ENCODE peak calls at places on chromosomes 5 and 9, in four cellular contexts. One of them, this sample, is unnamed.
A peak's percentile ranks its signal among the peaks of the same experiment; 100 is the strongest.

GRCh38 chr5:158744226-158744625 is 355.5 kb downstream of the EBF1 start:
- DNase-seq in stomach: no peak
- DNase-seq in suprapubic skin: no peak
- DNase-seq in A549: no peak
- DNase-seq in this sample: no peak

GRCh38 chr5:130978475-130978874 is 186.6 kb downstream of the HINT1 start:
- DNase-seq in stomach: no peak
- DNase-seq in suprapubic skin: no peak
- DNase-seq in A549: no peak
- DNase-seq in this sample: no peak

GRCh38 chr9:107274953-107275422 is 8.1 kb upstream of the RAD23B start:
- DNase-seq in stomach: no peak
- DNase-seq in suprapubic skin: no peak
- DNase-seq in A549: peak; percentile 74
- DNase-seq in this sample: no peak

GRCh38 chr9:94900222-94901018 is 173.9 kb downstream of the AOPEP start:
- DNase-seq in stomach: no peak
- DNase-seq in suprapubic skin: no peak
- DNase-seq in A549: peak; percentile 83
- DNase-seq in this sample: no peak

GRCh38 chr5:109030360-109031143 is 282.9 kb downstream of the FER start:
- DNase-seq in stomach: no peak
- DNase-seq in suprapubic skin: no peak
- DNase-seq in A549: no peak
- DNase-seq in this sample: no peak

GRCh38 chr5:42360061-42360460 is 63.2 kb upstream of the GHR start:
- DNase-seq in stomach: no peak
- DNase-seq in suprapubic skin: no peak
- DNase-seq in A549: no peak
- DNase-seq in this sample: no peak

GRCh38 chr5:126460977-126461376 is 37.8 kb downstream of the GRAMD2B start:
- DNase-seq in stomach: no peak
- DNase-seq in suprapubic skin: no peak
- DNase-seq in A549: no peak
- DNase-seq in this sample: no peak

GRCh38 chr9:18215626-18216025 is 258.3 kb upstream of the ADAMTSL1 start:
- DNase-seq in stomach: no peak
- DNase-seq in suprapubic skin: no peak
- DNase-seq in A549: no peak
- DNase-seq in this sample: no peak

GRCh38 chr5:35617435-35618296 is at the start of gene SPEF2:
- DNase-seq in stomach: peak; percentile 82
- DNase-seq in suprapubic skin: peak; percentile 88
- DNase-seq in A549: peak; percentile 95
- DNase-seq in this sample: peak; percentile 83

GRCh38 chr9:76704601-76705204 is 59.5 kb upstream of the PCA3 start:
- DNase-seq in stomach: no peak
- DNase-seq in suprapubic skin: no peak
- DNase-seq in A549: peak; percentile 88
- DNase-seq in this sample: no peak

GRCh38 chr5:139847790-139848507 is 52.3 kb downstream of the PSD2 start:
- DNase-seq in stomach: peak; percentile 67
- DNase-seq in suprapubic skin: no peak
- DNase-seq in A549: peak; percentile 35
- DNase-seq in this sample: peak; percentile 31

GRCh38 chr5:136202800-136203199 is 9.8 kb upstream of the SMIM32 start:
- DNase-seq in stomach: no peak
- DNase-seq in suprapubic skin: no peak
- DNase-seq in A549: no peak
- DNase-seq in this sample: no peak

GRCh38 chr5:161547573-161548471 is 1.3 kb upstream of the GABRB2 start:
- DNase-seq in stomach: no peak
- DNase-seq in suprapubic skin: no peak
- DNase-seq in A549: peak; percentile 1
- DNase-seq in this sample: peak; percentile 85

GRCh38 chr9:69412741-69413150 is 87.7 kb downstream of the ENTREP1 start:
- DNase-seq in stomach: peak; percentile 73
- DNase-seq in suprapubic skin: no peak
- DNase-seq in A549: peak; percentile 62
- DNase-seq in this sample: peak; percentile 55

GRCh38 chr9:18457498-18457897 is 16.5 kb upstream of the ADAMTSL1 start:
- DNase-seq in stomach: no peak
- DNase-seq in suprapubic skin: no peak
- DNase-seq in A549: no peak
- DNase-seq in this sample: no peak

GRCh38 chr5:156947933-156948332 is 15.1 kb downstream of the TIMD4 start:
- DNase-seq in stomach: no peak
- DNase-seq in suprapubic skin: no peak
- DNase-seq in A549: no peak
- DNase-seq in this sample: no peak

GRCh38 chr9:14415947-14416346 is 102.0 kb upstream of the NFIB start:
- DNase-seq in stomach: no peak
- DNase-seq in suprapubic skin: no peak
- DNase-seq in A549: no peak
- DNase-seq in this sample: no peak

GRCh38 chr5:128537306-128537998 is 593 bp downstream of the FBN2 start:
- DNase-seq in stomach: no peak
- DNase-seq in suprapubic skin: no peak
- DNase-seq in A549: peak; percentile 45
- DNase-seq in this sample: peak; percentile 87

GRCh38 chr5:181109489-181110013 is 21.4 kb downstream of the OR2V1 start:
- DNase-seq in stomach: no peak
- DNase-seq in suprapubic skin: peak; percentile 47
- DNase-seq in A549: no peak
- DNase-seq in this sample: no peak

GRCh38 chr9:71987471-71988371 is 72.7 kb downstream of the C9orf57 start:
- DNase-seq in stomach: no peak
- DNase-seq in suprapubic skin: no peak
- DNase-seq in A549: no peak
- DNase-seq in this sample: no peak

GRCh38 chr5:53479045-53479655 is 1.3 kb upstream of the FST start:
- DNase-seq in stomach: no peak
- DNase-seq in suprapubic skin: no peak
- DNase-seq in A549: no peak
- DNase-seq in this sample: no peak

GRCh38 chr5:125326114-125326513 is 579.7 kb upstream of the ZNF608 start:
- DNase-seq in stomach: peak; percentile 44
- DNase-seq in suprapubic skin: no peak
- DNase-seq in A549: peak; percentile 44
- DNase-seq in this sample: no peak

GRCh38 chr5:170262061-170262764 is 29.4 kb downstream of the C5orf58 start:
- DNase-seq in stomach: no peak
- DNase-seq in suprapubic skin: no peak
- DNase-seq in A549: no peak
- DNase-seq in this sample: no peak

GRCh38 chr5:143338658-143339366 is 64.7 kb downstream of the NR3C1 start:
- DNase-seq in stomach: no peak
- DNase-seq in suprapubic skin: no peak
- DNase-seq in A549: peak; percentile 56
- DNase-seq in this sample: no peak

GRCh38 chr9:107488400-107489143 is 997 bp downstream of the KLF4 start:
- DNase-seq in stomach: peak; percentile 56
- DNase-seq in suprapubic skin: peak; percentile 92
- DNase-seq in A549: peak; percentile 61
- DNase-seq in this sample: peak; percentile 77

GRCh38 chr9:77809552-77809951 is 161.4 kb upstream of the GNA14 start:
- DNase-seq in stomach: no peak
- DNase-seq in suprapubic skin: no peak
- DNase-seq in A549: no peak
- DNase-seq in this sample: no peak

GRCh38 chr5:170748986-170749385 is 34.5 kb upstream of the GABRP start:
- DNase-seq in stomach: no peak
- DNase-seq in suprapubic skin: no peak
- DNase-seq in A549: no peak
- DNase-seq in this sample: no peak

GRCh38 chr9:70256123-70256551 is 2.6 kb upstream of the SMC5 start:
- DNase-seq in stomach: no peak
- DNase-seq in suprapubic skin: no peak
- DNase-seq in A549: no peak
- DNase-seq in this sample: no peak

GRCh38 chr9:93114169-93114983 is 18.4 kb downstream of the CARD19 start:
- DNase-seq in stomach: no peak
- DNase-seq in suprapubic skin: peak; percentile 73
- DNase-seq in A549: no peak
- DNase-seq in this sample: peak; percentile 43
- H3K27ac ChIP-seq in stomach: no peak overlapping the region
- H3K27ac ChIP-seq in suprapubic skin: no peak overlapping the region
- H3K27ac ChIP-seq in A549: peak overlapping the region; percentile 78
- H3K27ac ChIP-seq in this sample: peak overlapping the region; percentile 58

GRCh38 chr5:163460562-163461176 is at the start of gene HMMR:
- DNase-seq in stomach: no peak
- DNase-seq in suprapubic skin: no peak
- DNase-seq in A549: peak; percentile 53
- DNase-seq in this sample: no peak
- TF ChIP-seq POLR2A in stomach: no peak
- TF ChIP-seq POLR2A in suprapubic skin: no peak
- TF ChIP-seq POLR2A in A549: peak; percentile 61
- TF ChIP-seq POLR2A in this sample: no peak

GRCh38 chr9:16417101-16417500 is 453.4 kb downstream of the BNC2 start:
- DNase-seq in stomach: no peak
- DNase-seq in suprapubic skin: no peak
- DNase-seq in A549: peak; percentile 66
- DNase-seq in this sample: no peak
- H3K27ac ChIP-seq in stomach: peak overlapping the region; percentile 11
- H3K27ac ChIP-seq in suprapubic skin: no peak overlapping the region
- H3K27ac ChIP-seq in A549: peak overlapping the region; percentile 93
- H3K27ac ChIP-seq in this sample: no peak overlapping the region

GRCh38 chr9:100294806-100295205 is 57.9 kb downstream of the TEX10 start:
- DNase-seq in stomach: peak; percentile 34
- DNase-seq in suprapubic skin: no peak
- DNase-seq in A549: no peak
- DNase-seq in this sample: no peak

GRCh38 chr9:100294341-100294740 is 58.4 kb downstream of the TEX10 start:
- DNase-seq in stomach: no peak
- DNase-seq in suprapubic skin: no peak
- DNase-seq in A549: no peak
- DNase-seq in this sample: no peak

GRCh38 chr9:100292414-100292813 is 60.3 kb downstream of the TEX10 start:
- DNase-seq in stomach: no peak
- DNase-seq in suprapubic skin: no peak
- DNase-seq in A549: no peak
- DNase-seq in this sample: no peak

GRCh38 chr9:100295240-100295639 is 57.5 kb downstream of the TEX10 start:
- DNase-seq in stomach: no peak
- DNase-seq in suprapubic skin: no peak
- DNase-seq in A549: no peak
- DNase-seq in this sample: no peak

DNA sequence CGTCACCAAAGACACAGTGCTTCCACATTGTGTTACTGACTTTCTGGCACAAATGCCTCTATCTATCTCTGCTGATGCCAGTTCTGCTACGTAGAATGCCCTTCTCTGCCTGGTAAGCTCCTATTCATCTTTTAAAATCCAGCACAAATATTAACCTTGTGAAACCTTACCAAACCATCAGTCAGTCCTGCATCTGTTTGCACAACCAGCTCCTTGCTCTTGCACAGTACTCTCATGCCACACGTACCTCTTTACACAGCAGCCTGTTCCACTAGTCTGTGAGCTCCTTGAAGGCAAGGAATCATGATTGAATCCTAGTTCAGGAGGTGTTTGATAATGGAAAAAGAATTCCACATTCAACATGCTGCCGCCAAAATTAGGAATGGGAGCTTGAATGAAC is 56.3 kb downstream of the TEX10 start:
- DNase-seq in stomach: no peak
- DNase-seq in suprapubic skin: no peak
- DNase-seq in A549: no peak
- DNase-seq in this sample: no peak
- TF ChIP-seq POLR2A in stomach: no peak
- TF ChIP-seq POLR2A in suprapubic skin: no peak
- TF ChIP-seq POLR2A in A549: no peak
- TF ChIP-seq POLR2A in this sample: no peak

GRCh38 chr9:128244443-128245226 is 31.2 kb downstream of the GOLGA2 start:
- DNase-seq in stomach: peak; percentile 49
- DNase-seq in suprapubic skin: peak; percentile 94
- DNase-seq in A549: no peak
- DNase-seq in this sample: peak; percentile 65
- H3K27ac ChIP-seq in stomach: peak overlapping the region; percentile 67
- H3K27ac ChIP-seq in suprapubic skin: peak overlapping the region; percentile 90
- H3K27ac ChIP-seq in A549: no peak overlapping the region
- H3K27ac ChIP-seq in this sample: peak overlapping the region; percentile 12

GRCh38 chr5:141477169-141477568 is 1.4 kb downstream of the PCDHGC3 start:
- DNase-seq in stomach: no peak
- DNase-seq in suprapubic skin: no peak
- DNase-seq in A549: no peak
- DNase-seq in this sample: no peak

GRCh38 chr5:141477815-141478214 is 2.0 kb downstream of the PCDHGC3 start:
- DNase-seq in stomach: no peak
- DNase-seq in suprapubic skin: no peak
- DNase-seq in A549: no peak
- DNase-seq in this sample: no peak

GRCh38 chr5:141478321-141478945 is 2.7 kb downstream of the PCDHGC3 start:
- DNase-seq in stomach: peak; percentile 88
- DNase-seq in suprapubic skin: no peak
- DNase-seq in A549: no peak
- DNase-seq in this sample: peak; percentile 92

GRCh38 chr5:141475625-141476131 is at the start of gene PCDHGC3:
- DNase-seq in stomach: peak; percentile 88
- DNase-seq in suprapubic skin: peak; percentile 96
- DNase-seq in A549: peak; percentile 87
- DNase-seq in this sample: peak; percentile 89

DNA sequence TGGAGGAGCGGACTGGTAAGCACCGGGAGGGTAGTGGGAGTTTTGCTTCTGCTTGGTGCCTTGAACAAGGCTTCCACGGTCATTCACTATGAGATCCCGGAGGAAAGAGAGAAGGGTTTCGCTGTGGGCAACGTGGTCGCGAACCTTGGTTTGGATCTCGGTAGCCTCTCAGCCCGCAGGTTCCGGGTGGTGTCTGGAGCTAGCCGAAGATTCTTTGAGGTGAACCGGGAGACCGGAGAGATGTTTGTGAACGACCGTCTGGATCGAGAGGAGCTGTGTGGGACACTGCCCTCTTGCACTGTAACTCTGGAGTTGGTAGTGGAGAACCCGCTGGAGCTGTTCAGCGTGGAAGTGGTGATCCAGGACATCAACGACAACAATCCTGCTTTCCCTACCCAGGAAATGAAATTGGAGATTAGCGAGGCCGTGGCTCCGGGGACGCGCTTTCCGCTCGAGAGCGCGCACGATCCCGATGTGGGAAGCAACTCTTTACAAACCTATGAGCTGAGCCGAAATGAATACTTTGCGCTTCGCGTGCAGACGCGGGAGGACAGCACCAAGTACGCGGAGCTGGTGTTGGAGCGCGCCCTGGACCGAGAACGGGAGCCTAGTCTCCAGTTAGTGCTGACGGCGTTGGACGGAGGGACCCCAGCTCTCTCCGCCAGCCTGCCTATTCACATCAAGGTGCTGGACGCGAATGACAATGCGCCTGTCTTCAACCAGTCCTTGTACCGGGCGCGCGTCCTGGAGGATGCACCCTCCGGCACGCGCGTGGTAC is 555 bp downstream of the PCDHGC3 start:
- DNase-seq in stomach: peak; percentile 55
- DNase-seq in suprapubic skin: no peak
- DNase-seq in A549: peak; percentile 16
- DNase-seq in this sample: peak; percentile 90
- TF ChIP-seq POLR2A in stomach: peak; percentile 38
- TF ChIP-seq POLR2A in suprapubic skin: no peak
- TF ChIP-seq POLR2A in A549: no peak
- TF ChIP-seq POLR2A in this sample: no peak